ENCODE peak calls at places on chromosomes 5 and 9, in six cellular contexts. One of them, this sample, is unnamed.

GRCh38 chr5:1474183-1474839 is 29.1 kb upstream of the SLC6A3 start:
- ATAC-seq in aorta: no peak
- ATAC-seq in sciatic nerve: no peak
- ATAC-seq in naive thymus-derived CD8-positive, alpha-beta T cell: no peak
- ATAC-seq in A549: no peak
- ATAC-seq in heart right ventricle: no peak
- ATAC-seq in this sample: no peak

GRCh38 chr5:173762930-173763329 is 125.2 kb upstream of the CPEB4 start:
- ATAC-seq in aorta: no peak
- ATAC-seq in sciatic nerve: no peak
- ATAC-seq in naive thymus-derived CD8-positive, alpha-beta T cell: no peak
- ATAC-seq in A549: no peak
- ATAC-seq in heart right ventricle: no peak
- ATAC-seq in this sample: no peak

GRCh38 chr9:94140418-94140780 is 56.1 kb downstream of the PTPDC1 start:
- ATAC-seq in aorta: no peak
- ATAC-seq in sciatic nerve: no peak
- ATAC-seq in naive thymus-derived CD8-positive, alpha-beta T cell: no peak
- ATAC-seq in A549: no peak
- ATAC-seq in heart right ventricle: no peak
- ATAC-seq in this sample: no peak

GRCh38 chr9:131382850-131383729 is 10.8 kb upstream of the PRRC2B start:
- ATAC-seq in aorta: peak
- ATAC-seq in sciatic nerve: peak
- ATAC-seq in naive thymus-derived CD8-positive, alpha-beta T cell: no peak
- ATAC-seq in A549: peak
- ATAC-seq in heart right ventricle: peak
- ATAC-seq in this sample: peak

GRCh38 chr9:137590123-137590468 is 216 bp downstream of the ZMYND19 start:
- ATAC-seq in aorta: no peak
- ATAC-seq in sciatic nerve: no peak
- ATAC-seq in naive thymus-derived CD8-positive, alpha-beta T cell: no peak
- ATAC-seq in A549: no peak
- ATAC-seq in heart right ventricle: no peak
- ATAC-seq in this sample: peak

GRCh38 chr5:58263291-58263690 is 196.6 kb downstream of the PLK2 start:
- ATAC-seq in aorta: no peak
- ATAC-seq in sciatic nerve: no peak
- ATAC-seq in naive thymus-derived CD8-positive, alpha-beta T cell: no peak
- ATAC-seq in A549: no peak
- ATAC-seq in heart right ventricle: no peak
- ATAC-seq in this sample: no peak

GRCh38 chr5:82355921-82356454 is 77.8 kb upstream of the RPS23 start:
- ATAC-seq in aorta: peak
- ATAC-seq in sciatic nerve: peak
- ATAC-seq in naive thymus-derived CD8-positive, alpha-beta T cell: no peak
- ATAC-seq in A549: no peak
- ATAC-seq in heart right ventricle: no peak
- ATAC-seq in this sample: peak

GRCh38 chr9:30411571-30411970 is 1972.9 kb upstream of the ACO1 start:
- ATAC-seq in aorta: no peak
- ATAC-seq in sciatic nerve: no peak
- ATAC-seq in naive thymus-derived CD8-positive, alpha-beta T cell: no peak
- ATAC-seq in A549: no peak
- ATAC-seq in heart right ventricle: no peak
- ATAC-seq in this sample: no peak

GRCh38 chr9:89567649-89568048 is 37.2 kb upstream of the GADD45G start:
- ATAC-seq in aorta: no peak
- ATAC-seq in sciatic nerve: no peak
- ATAC-seq in naive thymus-derived CD8-positive, alpha-beta T cell: no peak
- ATAC-seq in A549: no peak
- ATAC-seq in heart right ventricle: no peak
- ATAC-seq in this sample: no peak

GRCh38 chr5:172666251-172666650 is 25.2 kb downstream of the NEURL1B start:
- ATAC-seq in aorta: peak
- ATAC-seq in sciatic nerve: peak
- ATAC-seq in naive thymus-derived CD8-positive, alpha-beta T cell: no peak
- ATAC-seq in A549: peak
- ATAC-seq in heart right ventricle: peak
- ATAC-seq in this sample: peak

GRCh38 chr5:56291058-56291404 is 57.9 kb upstream of the ANKRD55 start:
- ATAC-seq in aorta: no peak
- ATAC-seq in sciatic nerve: no peak
- ATAC-seq in naive thymus-derived CD8-positive, alpha-beta T cell: no peak
- ATAC-seq in A549: no peak
- ATAC-seq in heart right ventricle: no peak
- ATAC-seq in this sample: no peak

GRCh38 chr9:36137392-36138004 is 965 bp downstream of the GLIPR2 start:
- ATAC-seq in aorta: peak
- ATAC-seq in sciatic nerve: peak
- ATAC-seq in naive thymus-derived CD8-positive, alpha-beta T cell: no peak
- ATAC-seq in A549: no peak
- ATAC-seq in heart right ventricle: peak
- ATAC-seq in this sample: peak

GRCh38 chr9:5876026-5876425 is 14.7 kb upstream of the MLANA start:
- ATAC-seq in aorta: no peak
- ATAC-seq in sciatic nerve: no peak
- ATAC-seq in naive thymus-derived CD8-positive, alpha-beta T cell: no peak
- ATAC-seq in A549: no peak
- ATAC-seq in heart right ventricle: no peak
- ATAC-seq in this sample: no peak

GRCh38 chr5:168899673-168900072 is 320.5 kb upstream of the PANK3 start:
- ATAC-seq in aorta: no peak
- ATAC-seq in sciatic nerve: no peak
- ATAC-seq in naive thymus-derived CD8-positive, alpha-beta T cell: no peak
- ATAC-seq in A549: no peak
- ATAC-seq in heart right ventricle: no peak
- ATAC-seq in this sample: no peak

GRCh38 chr9:131429121-131430012 is 35.5 kb downstream of the PRRC2B start:
- ATAC-seq in aorta: no peak
- ATAC-seq in sciatic nerve: no peak
- ATAC-seq in naive thymus-derived CD8-positive, alpha-beta T cell: peak
- ATAC-seq in A549: no peak
- ATAC-seq in heart right ventricle: no peak
- ATAC-seq in this sample: no peak

GRCh38 chr9:127121628-127122175 is 733 bp downstream of the ANGPTL2 start:
- ATAC-seq in aorta: peak
- ATAC-seq in sciatic nerve: peak
- ATAC-seq in naive thymus-derived CD8-positive, alpha-beta T cell: no peak
- ATAC-seq in A549: no peak
- ATAC-seq in heart right ventricle: peak
- ATAC-seq in this sample: no peak

GRCh38 chr5:28165116-28165515 is 1126.7 kb upstream of the CDH9 start:
- ATAC-seq in aorta: no peak
- ATAC-seq in sciatic nerve: peak
- ATAC-seq in naive thymus-derived CD8-positive, alpha-beta T cell: no peak
- ATAC-seq in A549: no peak
- ATAC-seq in heart right ventricle: no peak
- ATAC-seq in this sample: no peak

GRCh38 chr5:172743112-172743959 is 27.7 kb downstream of the DUSP1 start:
- ATAC-seq in aorta: no peak
- ATAC-seq in sciatic nerve: no peak
- ATAC-seq in naive thymus-derived CD8-positive, alpha-beta T cell: no peak
- ATAC-seq in A549: no peak
- ATAC-seq in heart right ventricle: no peak
- ATAC-seq in this sample: no peak

This sample was measured in gastroesophageal sphincter.